ENCODE peak calls at places on chromosome 6, in ten cellular contexts. One of them, this sample, is unnamed.
A peak's percentile ranks its signal among the peaks of the same experiment; 100 is the strongest.

GRCh38 chr6:36639171-36639808 is 39.2 kb upstream of the CDKN1A start:
- DNase-seq in tibial nerve: no peak
- DNase-seq in ovary: no peak
- DNase-seq in cardiac muscle cell: peak; percentile 54
- DNase-seq in HFFc6: no peak
- DNase-seq in astrocyte of the spinal cord: peak; percentile 72
- DNase-seq in AG04449: no peak
- DNase-seq in CD4-positive, alpha-beta T cell: no peak
- DNase-seq in Panc1: no peak
- DNase-seq in progenitor cell of endocrine pancreas: no peak
- DNase-seq in this sample: no peak

GRCh38 chr6:156016186-156016976 is 560.7 kb upstream of the NOX3 start:
- DNase-seq in CD4-positive, alpha-beta T cell: no peak
- DNase-seq in AG04449: no peak
- DNase-seq in cardiac muscle cell: no peak
- DNase-seq in HFFc6: no peak
- DNase-seq in progenitor cell of endocrine pancreas: no peak
- DNase-seq in astrocyte of the spinal cord: no peak
- DNase-seq in ovary: no peak
- DNase-seq in tibial nerve: no peak
- DNase-seq in Panc1: no peak
- DNase-seq in this sample: no peak

GRCh38 chr6:105136433-105137350 is 43.1 kb downstream of the POPDC3 start:
- DNase-seq in AG04449: no peak
- DNase-seq in progenitor cell of endocrine pancreas: peak; percentile 48
- DNase-seq in HFFc6: peak; percentile 31
- DNase-seq in CD4-positive, alpha-beta T cell: no peak
- DNase-seq in Panc1: no peak
- DNase-seq in tibial nerve: peak; percentile 21
- DNase-seq in ovary: peak; percentile 43
- DNase-seq in cardiac muscle cell: peak; percentile 71
- DNase-seq in astrocyte of the spinal cord: peak; percentile 65
- DNase-seq in this sample: no peak

GRCh38 chr6:31940256-31940664 is 5.6 kb upstream of the CFB start:
- DNase-seq in progenitor cell of endocrine pancreas: no peak
- DNase-seq in Panc1: no peak
- DNase-seq in ovary: no peak
- DNase-seq in cardiac muscle cell: no peak
- DNase-seq in astrocyte of the spinal cord: peak; percentile 13
- DNase-seq in tibial nerve: no peak
- DNase-seq in HFFc6: peak; percentile 47
- DNase-seq in CD4-positive, alpha-beta T cell: no peak
- DNase-seq in AG04449: no peak
- DNase-seq in this sample: no peak

GRCh38 chr6:132300323-132300949 is 100.8 kb downstream of the MOXD1 start:
- DNase-seq in progenitor cell of endocrine pancreas: no peak
- DNase-seq in HFFc6: peak; percentile 54
- DNase-seq in cardiac muscle cell: peak; percentile 77
- DNase-seq in AG04449: no peak
- DNase-seq in astrocyte of the spinal cord: peak; percentile 57
- DNase-seq in tibial nerve: peak; percentile 61
- DNase-seq in Panc1: peak; percentile 20
- DNase-seq in ovary: no peak
- DNase-seq in CD4-positive, alpha-beta T cell: no peak
- DNase-seq in this sample: no peak

GRCh38 chr6:122609881-122610689 is at the start of gene PKIB:
- DNase-seq in AG04449: no peak
- DNase-seq in tibial nerve: peak; percentile 16
- DNase-seq in Panc1: peak; percentile 2
- DNase-seq in ovary: peak; percentile 13
- DNase-seq in HFFc6: peak; percentile 48
- DNase-seq in CD4-positive, alpha-beta T cell: peak; percentile 6
- DNase-seq in progenitor cell of endocrine pancreas: peak; percentile 65
- DNase-seq in cardiac muscle cell: peak; percentile 56
- DNase-seq in astrocyte of the spinal cord: peak; percentile 82
- DNase-seq in this sample: no peak

GRCh38 chr6:106560966-106561740 is 68.1 kb downstream of the RTN4IP1 start:
- DNase-seq in AG04449: no peak
- DNase-seq in cardiac muscle cell: peak; percentile 59
- DNase-seq in tibial nerve: no peak
- DNase-seq in CD4-positive, alpha-beta T cell: no peak
- DNase-seq in progenitor cell of endocrine pancreas: no peak
- DNase-seq in HFFc6: peak; percentile 42
- DNase-seq in astrocyte of the spinal cord: peak; percentile 65
- DNase-seq in Panc1: no peak
- DNase-seq in ovary: no peak
- DNase-seq in this sample: no peak

GRCh38 chr6:29976588-29977424 is 34.5 kb downstream of the HLA-A start:
- DNase-seq in AG04449: no peak
- DNase-seq in tibial nerve: peak; percentile 78
- DNase-seq in cardiac muscle cell: peak; percentile 76
- DNase-seq in CD4-positive, alpha-beta T cell: peak; percentile 29
- DNase-seq in astrocyte of the spinal cord: peak; percentile 59
- DNase-seq in HFFc6: peak; percentile 71
- DNase-seq in ovary: peak; percentile 84
- DNase-seq in progenitor cell of endocrine pancreas: peak; percentile 34
- DNase-seq in Panc1: no peak
- DNase-seq in this sample: peak; percentile 46

GRCh38 chr6:124131259-124131658 is 327.6 kb downstream of the NKAIN2 start:
- DNase-seq in AG04449: no peak
- DNase-seq in CD4-positive, alpha-beta T cell: no peak
- DNase-seq in tibial nerve: no peak
- DNase-seq in HFFc6: no peak
- DNase-seq in astrocyte of the spinal cord: peak; percentile 87
- DNase-seq in ovary: no peak
- DNase-seq in Panc1: no peak
- DNase-seq in cardiac muscle cell: peak; percentile 43
- DNase-seq in progenitor cell of endocrine pancreas: no peak
- DNase-seq in this sample: no peak

GRCh38 chr6:163751032-163751525 is 336.6 kb downstream of the QKI start:
- DNase-seq in tibial nerve: no peak
- DNase-seq in ovary: no peak
- DNase-seq in astrocyte of the spinal cord: no peak
- DNase-seq in progenitor cell of endocrine pancreas: no peak
- DNase-seq in HFFc6: no peak
- DNase-seq in CD4-positive, alpha-beta T cell: no peak
- DNase-seq in AG04449: no peak
- DNase-seq in cardiac muscle cell: no peak
- DNase-seq in Panc1: no peak
- DNase-seq in this sample: peak; percentile 40

GRCh38 chr6:30175765-30176164 is 12.4 kb downstream of the TRIM15 start:
- DNase-seq in ovary: no peak
- DNase-seq in progenitor cell of endocrine pancreas: no peak
- DNase-seq in tibial nerve: no peak
- DNase-seq in cardiac muscle cell: no peak
- DNase-seq in HFFc6: no peak
- DNase-seq in CD4-positive, alpha-beta T cell: no peak
- DNase-seq in AG04449: no peak
- DNase-seq in astrocyte of the spinal cord: no peak
- DNase-seq in Panc1: no peak
- DNase-seq in this sample: no peak

GRCh38 chr6:169752074-169752623 is 727 bp downstream of the ERMARD start:
- DNase-seq in Panc1: no peak
- DNase-seq in CD4-positive, alpha-beta T cell: no peak
- DNase-seq in progenitor cell of endocrine pancreas: no peak
- DNase-seq in HFFc6: no peak
- DNase-seq in astrocyte of the spinal cord: no peak
- DNase-seq in AG04449: no peak
- DNase-seq in cardiac muscle cell: no peak
- DNase-seq in tibial nerve: no peak
- DNase-seq in ovary: no peak
- DNase-seq in this sample: no peak

GRCh38 chr6:146028250-146028789 is 542 bp upstream of the GRM1 start:
- DNase-seq in astrocyte of the spinal cord: peak; percentile 63
- DNase-seq in ovary: peak; percentile 25
- DNase-seq in AG04449: no peak
- DNase-seq in Panc1: no peak
- DNase-seq in HFFc6: peak; percentile 15
- DNase-seq in tibial nerve: peak; percentile 22
- DNase-seq in CD4-positive, alpha-beta T cell: no peak
- DNase-seq in progenitor cell of endocrine pancreas: peak; percentile 79
- DNase-seq in cardiac muscle cell: peak; percentile 75
- DNase-seq in this sample: no peak

GRCh38 chr6:139711714-139712585 is 337.5 kb upstream of the CITED2 start:
- DNase-seq in progenitor cell of endocrine pancreas: no peak
- DNase-seq in tibial nerve: no peak
- DNase-seq in astrocyte of the spinal cord: peak; percentile 25
- DNase-seq in ovary: no peak
- DNase-seq in CD4-positive, alpha-beta T cell: no peak
- DNase-seq in cardiac muscle cell: peak; percentile 29
- DNase-seq in Panc1: no peak
- DNase-seq in AG04449: no peak
- DNase-seq in HFFc6: peak; percentile 50
- DNase-seq in this sample: no peak

GRCh38 chr6:101401792-101402617 is 8.5 kb downstream of the GRIK2 start:
- DNase-seq in ovary: no peak
- DNase-seq in CD4-positive, alpha-beta T cell: no peak
- DNase-seq in astrocyte of the spinal cord: no peak
- DNase-seq in Panc1: no peak
- DNase-seq in AG04449: no peak
- DNase-seq in cardiac muscle cell: peak; percentile 20
- DNase-seq in tibial nerve: no peak
- DNase-seq in HFFc6: no peak
- DNase-seq in progenitor cell of endocrine pancreas: no peak
- DNase-seq in this sample: no peak

GRCh38 chr6:108115598-108116058 is 41.1 kb upstream of the OSTM1 start:
- DNase-seq in HFFc6: no peak
- DNase-seq in Panc1: no peak
- DNase-seq in CD4-positive, alpha-beta T cell: no peak
- DNase-seq in tibial nerve: no peak
- DNase-seq in AG04449: no peak
- DNase-seq in astrocyte of the spinal cord: no peak
- DNase-seq in cardiac muscle cell: peak; percentile 55
- DNase-seq in progenitor cell of endocrine pancreas: peak; percentile 30
- DNase-seq in ovary: no peak
- DNase-seq in this sample: no peak
- TF ChIP-seq CTCF in HFFc6: peak; percentile 68
- TF ChIP-seq CTCF in Panc1: peak; percentile 93
- TF ChIP-seq CTCF in CD4-positive, alpha-beta T cell: no peak
- TF ChIP-seq CTCF in tibial nerve: peak; percentile 7
- TF ChIP-seq CTCF in AG04449: peak; percentile 43
- TF ChIP-seq CTCF in astrocyte of the spinal cord: peak; percentile 50
- TF ChIP-seq CTCF in cardiac muscle cell: peak; percentile 49
- TF ChIP-seq CTCF in progenitor cell of endocrine pancreas: peak; percentile 55
- TF ChIP-seq CTCF in ovary: no peak
- TF ChIP-seq CTCF in this sample: no peak

DNA sequence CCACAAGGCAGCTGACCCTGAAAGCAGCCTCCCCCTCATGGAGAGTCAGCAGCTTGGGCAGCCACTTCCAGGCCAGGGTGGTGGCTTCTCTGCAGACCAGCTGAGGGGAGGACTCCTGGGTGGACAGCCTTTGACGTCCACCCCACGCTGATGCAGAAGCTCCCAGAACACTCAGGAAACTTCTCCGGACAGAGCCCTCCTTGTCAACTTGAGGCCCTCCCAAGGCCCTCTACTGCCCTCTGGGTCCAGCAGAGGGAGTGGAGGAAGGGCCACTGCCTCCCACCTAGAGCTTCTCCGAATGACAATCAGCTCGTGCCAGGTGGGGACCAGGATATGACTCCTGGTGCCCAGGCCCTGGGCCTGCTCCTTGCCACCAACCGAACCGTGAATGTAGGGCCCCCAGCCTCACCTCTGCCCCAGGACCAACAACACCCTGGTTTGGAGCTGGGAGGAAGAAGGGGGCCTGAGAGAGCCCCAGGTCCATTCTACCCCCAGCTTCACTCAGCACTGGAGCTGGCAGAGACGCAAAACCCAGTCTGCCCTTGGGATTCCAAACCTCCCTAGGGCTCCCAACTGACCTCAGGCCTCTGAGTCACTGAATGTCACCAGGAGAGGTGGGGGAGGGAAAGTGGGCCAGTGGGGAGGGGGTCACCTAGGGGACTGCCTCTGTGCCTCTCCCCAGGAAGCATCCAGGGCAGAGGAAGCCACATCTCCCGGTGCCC is 10.9 kb upstream of the SLC22A7 start:
- DNase-seq in ovary: no peak
- DNase-seq in tibial nerve: no peak
- DNase-seq in progenitor cell of endocrine pancreas: no peak
- DNase-seq in cardiac muscle cell: no peak
- DNase-seq in HFFc6: no peak
- DNase-seq in AG04449: no peak
- DNase-seq in CD4-positive, alpha-beta T cell: no peak
- DNase-seq in astrocyte of the spinal cord: no peak
- DNase-seq in Panc1: no peak
- DNase-seq in this sample: no peak
- TF ChIP-seq CTCF in ovary: no peak
- TF ChIP-seq CTCF in tibial nerve: no peak
- TF ChIP-seq CTCF in progenitor cell of endocrine pancreas: peak; percentile 46
- TF ChIP-seq CTCF in cardiac muscle cell: peak; percentile 19
- TF ChIP-seq CTCF in HFFc6: no peak
- TF ChIP-seq CTCF in AG04449: peak; percentile 11
- TF ChIP-seq CTCF in CD4-positive, alpha-beta T cell: no peak
- TF ChIP-seq CTCF in astrocyte of the spinal cord: no peak
- TF ChIP-seq CTCF in Panc1: no peak
- TF ChIP-seq CTCF in this sample: no peak

GRCh38 chr6:11123978-11124377 is 12.5 kb upstream of the ERVFRD-1 start:
- DNase-seq in CD4-positive, alpha-beta T cell: no peak
- DNase-seq in progenitor cell of endocrine pancreas: no peak
- DNase-seq in HFFc6: no peak
- DNase-seq in tibial nerve: no peak
- DNase-seq in astrocyte of the spinal cord: no peak
- DNase-seq in AG04449: no peak
- DNase-seq in ovary: no peak
- DNase-seq in Panc1: no peak
- DNase-seq in cardiac muscle cell: no peak
- DNase-seq in this sample: no peak
- TF ChIP-seq CTCF in CD4-positive, alpha-beta T cell: no peak
- TF ChIP-seq CTCF in progenitor cell of endocrine pancreas: peak; percentile 28
- TF ChIP-seq CTCF in HFFc6: peak; percentile 39
- TF ChIP-seq CTCF in tibial nerve: no peak
- TF ChIP-seq CTCF in astrocyte of the spinal cord: peak; percentile 16
- TF ChIP-seq CTCF in AG04449: no peak
- TF ChIP-seq CTCF in ovary: no peak
- TF ChIP-seq CTCF in Panc1: no peak
- TF ChIP-seq CTCF in cardiac muscle cell: peak; percentile 4
- TF ChIP-seq CTCF in this sample: no peak

DNA sequence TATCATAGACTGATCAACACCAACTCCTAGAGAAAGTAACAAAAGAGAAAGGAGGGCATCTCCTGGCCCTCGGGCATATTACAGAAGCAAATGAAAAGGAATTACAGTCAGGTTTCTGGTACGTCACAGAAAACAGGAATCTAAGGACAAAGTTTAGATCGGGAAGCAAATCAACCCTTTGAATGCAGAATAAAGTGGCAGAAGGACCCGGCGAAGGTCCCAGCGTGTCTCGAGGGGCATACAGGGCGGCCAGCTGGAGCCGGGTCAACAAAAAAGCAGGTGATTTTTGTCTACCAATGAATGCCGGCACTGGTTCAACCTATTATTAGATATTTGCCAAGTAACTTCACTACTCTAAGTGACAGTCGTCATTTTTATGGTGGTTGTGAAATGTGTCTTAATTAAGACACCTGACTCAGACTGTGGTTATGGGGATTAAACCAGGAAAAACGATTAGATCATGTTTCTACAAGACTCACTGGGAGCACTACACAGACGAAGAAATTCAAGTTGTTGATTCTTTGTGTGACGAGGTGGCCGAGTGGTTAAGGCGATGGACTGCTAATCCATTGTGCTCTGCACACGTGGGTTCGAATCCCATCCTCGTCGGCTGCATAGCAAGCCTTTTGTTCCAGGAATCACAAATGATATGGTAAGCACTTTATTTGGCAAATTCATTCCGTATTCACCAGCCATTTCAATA is 12.4 kb upstream of the ZSCAN9 start:
- DNase-seq in tibial nerve: no peak
- DNase-seq in AG04449: peak; percentile 60
- DNase-seq in astrocyte of the spinal cord: peak; percentile 86
- DNase-seq in cardiac muscle cell: peak; percentile 58
- DNase-seq in ovary: no peak
- DNase-seq in HFFc6: peak; percentile 89
- DNase-seq in Panc1: peak; percentile 97
- DNase-seq in progenitor cell of endocrine pancreas: no peak
- DNase-seq in CD4-positive, alpha-beta T cell: no peak
- DNase-seq in this sample: no peak
- TF ChIP-seq CTCF in tibial nerve: no peak
- TF ChIP-seq CTCF in AG04449: no peak
- TF ChIP-seq CTCF in astrocyte of the spinal cord: no peak
- TF ChIP-seq CTCF in cardiac muscle cell: no peak
- TF ChIP-seq CTCF in ovary: no peak
- TF ChIP-seq CTCF in HFFc6: peak; percentile 31
- TF ChIP-seq CTCF in Panc1: peak; percentile 50
- TF ChIP-seq CTCF in progenitor cell of endocrine pancreas: no peak
- TF ChIP-seq CTCF in CD4-positive, alpha-beta T cell: no peak
- TF ChIP-seq CTCF in this sample: no peak